ENCODE peak calls at places on chromosome 2, in six cellular contexts. One of them, this sample, is unnamed.
A peak's percentile ranks its signal among the peaks of the same experiment; 100 is the strongest.

GRCh38 chr2:73107211-73107926 is 5.4 kb downstream of the RAB11FIP5 start:
- DNase-seq in 8988T: no peak
- DNase-seq in GM12878: no peak
- DNase-seq in astrocyte: no peak
- DNase-seq in iris pigment epithelial cell: no peak
- DNase-seq in activated CD4-positive, alpha-beta T cell treated with anti-CD3 and anti-CD28 coated beads, Interleukin-2, amount 10 ng/mL, durations not matched to agents 7 days and 5 days: peak; percentile 17
- DNase-seq in this sample: peak; percentile 15

GRCh38 chr2:100321181-100321880 is 970 bp downstream of the LONRF2 start:
- DNase-seq in 8988T: peak; percentile 57
- DNase-seq in GM12878: no peak
- DNase-seq in astrocyte: peak; percentile 48
- DNase-seq in iris pigment epithelial cell: peak; percentile 36
- DNase-seq in activated CD4-positive, alpha-beta T cell treated with anti-CD3 and anti-CD28 coated beads, Interleukin-2, amount 10 ng/mL, durations not matched to agents 7 days and 5 days: no peak
- DNase-seq in this sample: no peak

GRCh38 chr2:44918095-44918775 is 23.3 kb upstream of the SIX3 start:
- DNase-seq in 8988T: no peak
- DNase-seq in GM12878: peak; percentile 15
- DNase-seq in astrocyte: peak; percentile 61
- DNase-seq in iris pigment epithelial cell: no peak
- DNase-seq in activated CD4-positive, alpha-beta T cell treated with anti-CD3 and anti-CD28 coated beads, Interleukin-2, amount 10 ng/mL, durations not matched to agents 7 days and 5 days: no peak
- DNase-seq in this sample: no peak

GRCh38 chr2:237149425-237149824 is 63.7 kb downstream of the COPS8 start:
- DNase-seq in 8988T: no peak
- DNase-seq in GM12878: no peak
- DNase-seq in astrocyte: peak; percentile 61
- DNase-seq in iris pigment epithelial cell: peak; percentile 28
- DNase-seq in activated CD4-positive, alpha-beta T cell treated with anti-CD3 and anti-CD28 coated beads, Interleukin-2, amount 10 ng/mL, durations not matched to agents 7 days and 5 days: no peak
- DNase-seq in this sample: no peak

GRCh38 chr2:3379339-3379646 is 201 bp upstream of the TRAPPC12 start:
- DNase-seq in 8988T: no peak
- DNase-seq in GM12878: no peak
- DNase-seq in astrocyte: no peak
- DNase-seq in iris pigment epithelial cell: no peak
- DNase-seq in activated CD4-positive, alpha-beta T cell treated with anti-CD3 and anti-CD28 coated beads, Interleukin-2, amount 10 ng/mL, durations not matched to agents 7 days and 5 days: no peak
- DNase-seq in this sample: no peak

GRCh38 chr2:183255406-183255805 is 131.2 kb downstream of the NUP35 start:
- DNase-seq in 8988T: no peak
- DNase-seq in GM12878: no peak
- DNase-seq in astrocyte: no peak
- DNase-seq in iris pigment epithelial cell: no peak
- DNase-seq in activated CD4-positive, alpha-beta T cell treated with anti-CD3 and anti-CD28 coated beads, Interleukin-2, amount 10 ng/mL, durations not matched to agents 7 days and 5 days: no peak
- DNase-seq in this sample: no peak

GRCh38 chr2:28252308-28252707 is 140.3 kb upstream of the FOSL2 start:
- DNase-seq in 8988T: no peak
- DNase-seq in GM12878: peak; percentile 46
- DNase-seq in astrocyte: no peak
- DNase-seq in iris pigment epithelial cell: no peak
- DNase-seq in activated CD4-positive, alpha-beta T cell treated with anti-CD3 and anti-CD28 coated beads, Interleukin-2, amount 10 ng/mL, durations not matched to agents 7 days and 5 days: peak; percentile 74
- DNase-seq in this sample: no peak

GRCh38 chr2:241190291-241190981 is 2.0 kb downstream of the ANO7 start:
- DNase-seq in 8988T: peak; percentile 55
- DNase-seq in GM12878: no peak
- DNase-seq in astrocyte: no peak
- DNase-seq in iris pigment epithelial cell: no peak
- DNase-seq in activated CD4-positive, alpha-beta T cell treated with anti-CD3 and anti-CD28 coated beads, Interleukin-2, amount 10 ng/mL, durations not matched to agents 7 days and 5 days: no peak
- DNase-seq in this sample: peak; percentile 31

GRCh38 chr2:111041398-111042202 is 79.1 kb upstream of the BCL2L11 start:
- DNase-seq in 8988T: no peak
- DNase-seq in GM12878: no peak
- DNase-seq in astrocyte: no peak
- DNase-seq in iris pigment epithelial cell: no peak
- DNase-seq in activated CD4-positive, alpha-beta T cell treated with anti-CD3 and anti-CD28 coated beads, Interleukin-2, amount 10 ng/mL, durations not matched to agents 7 days and 5 days: no peak
- DNase-seq in this sample: no peak

GRCh38 chr2:200862532-200863000 is 1.9 kb downstream of the CLK1 start:
- DNase-seq in 8988T: no peak
- DNase-seq in GM12878: peak; percentile 40
- DNase-seq in astrocyte: peak; percentile 82
- DNase-seq in iris pigment epithelial cell: peak; percentile 84
- DNase-seq in activated CD4-positive, alpha-beta T cell treated with anti-CD3 and anti-CD28 coated beads, Interleukin-2, amount 10 ng/mL, durations not matched to agents 7 days and 5 days: peak; percentile 75
- DNase-seq in this sample: peak; percentile 43

GRCh38 chr2:157480182-157480961 is 36.5 kb upstream of the CYTIP start:
- DNase-seq in 8988T: no peak
- DNase-seq in GM12878: no peak
- DNase-seq in astrocyte: no peak
- DNase-seq in iris pigment epithelial cell: peak; percentile 41
- DNase-seq in activated CD4-positive, alpha-beta T cell treated with anti-CD3 and anti-CD28 coated beads, Interleukin-2, amount 10 ng/mL, durations not matched to agents 7 days and 5 days: peak; percentile 45
- DNase-seq in this sample: no peak

GRCh38 chr2:20232837-20233207 is 7.9 kb upstream of the SDC1 start:
- DNase-seq in 8988T: no peak
- DNase-seq in GM12878: no peak
- DNase-seq in astrocyte: no peak
- DNase-seq in iris pigment epithelial cell: no peak
- DNase-seq in activated CD4-positive, alpha-beta T cell treated with anti-CD3 and anti-CD28 coated beads, Interleukin-2, amount 10 ng/mL, durations not matched to agents 7 days and 5 days: no peak
- DNase-seq in this sample: peak; percentile 29

GRCh38 chr2:64014628-64015027 is 4.6 kb downstream of the VPS54 start:
- DNase-seq in 8988T: no peak
- DNase-seq in GM12878: no peak
- DNase-seq in astrocyte: no peak
- DNase-seq in iris pigment epithelial cell: no peak
- DNase-seq in activated CD4-positive, alpha-beta T cell treated with anti-CD3 and anti-CD28 coated beads, Interleukin-2, amount 10 ng/mL, durations not matched to agents 7 days and 5 days: no peak
- DNase-seq in this sample: no peak

GRCh38 chr2:191866675-191867506 is 20.0 kb upstream of the CAVIN2 start:
- DNase-seq in 8988T: no peak
- DNase-seq in GM12878: no peak
- DNase-seq in astrocyte: peak; percentile 95
- DNase-seq in iris pigment epithelial cell: peak; percentile 83
- DNase-seq in activated CD4-positive, alpha-beta T cell treated with anti-CD3 and anti-CD28 coated beads, Interleukin-2, amount 10 ng/mL, durations not matched to agents 7 days and 5 days: no peak
- DNase-seq in this sample: no peak

GRCh38 chr2:11681722-11682589 is 12.0 kb upstream of the NTSR2 start:
- DNase-seq in 8988T: peak; percentile 96
- DNase-seq in GM12878: no peak
- DNase-seq in astrocyte: no peak
- DNase-seq in iris pigment epithelial cell: no peak
- DNase-seq in activated CD4-positive, alpha-beta T cell treated with anti-CD3 and anti-CD28 coated beads, Interleukin-2, amount 10 ng/mL, durations not matched to agents 7 days and 5 days: peak; percentile 62
- DNase-seq in this sample: peak; percentile 36

GRCh38 chr2:45028276-45028675 is 19.0 kb upstream of the SIX2 start:
- DNase-seq in 8988T: no peak
- DNase-seq in GM12878: no peak
- DNase-seq in astrocyte: peak; percentile 29
- DNase-seq in iris pigment epithelial cell: peak; percentile 54
- DNase-seq in activated CD4-positive, alpha-beta T cell treated with anti-CD3 and anti-CD28 coated beads, Interleukin-2, amount 10 ng/mL, durations not matched to agents 7 days and 5 days: no peak
- DNase-seq in this sample: no peak

GRCh38 chr2:42187886-42188285 is 18.7 kb downstream of the EML4 start:
- DNase-seq in 8988T: no peak
- DNase-seq in GM12878: no peak
- DNase-seq in astrocyte: no peak
- DNase-seq in iris pigment epithelial cell: no peak
- DNase-seq in activated CD4-positive, alpha-beta T cell treated with anti-CD3 and anti-CD28 coated beads, Interleukin-2, amount 10 ng/mL, durations not matched to agents 7 days and 5 days: no peak
- DNase-seq in this sample: no peak

GRCh38 chr2:9690252-9690651 is 59.5 kb upstream of the YWHAQ start:
- DNase-seq in 8988T: no peak
- DNase-seq in GM12878: no peak
- DNase-seq in astrocyte: peak; percentile 73
- DNase-seq in iris pigment epithelial cell: no peak
- DNase-seq in activated CD4-positive, alpha-beta T cell treated with anti-CD3 and anti-CD28 coated beads, Interleukin-2, amount 10 ng/mL, durations not matched to agents 7 days and 5 days: no peak
- DNase-seq in this sample: no peak

GRCh38 chr2:46334389-46335345 is 37.5 kb downstream of the EPAS1 start:
- DNase-seq in 8988T: no peak
- DNase-seq in GM12878: no peak
- DNase-seq in astrocyte: peak; percentile 97
- DNase-seq in iris pigment epithelial cell: peak; percentile 98
- DNase-seq in activated CD4-positive, alpha-beta T cell treated with anti-CD3 and anti-CD28 coated beads, Interleukin-2, amount 10 ng/mL, durations not matched to agents 7 days and 5 days: no peak
- DNase-seq in this sample: no peak

GRCh38 chr2:158013791-158014190 is 87.9 kb upstream of the UPP2 start:
- DNase-seq in 8988T: no peak
- DNase-seq in GM12878: no peak
- DNase-seq in astrocyte: no peak
- DNase-seq in iris pigment epithelial cell: peak; percentile 4
- DNase-seq in activated CD4-positive, alpha-beta T cell treated with anti-CD3 and anti-CD28 coated beads, Interleukin-2, amount 10 ng/mL, durations not matched to agents 7 days and 5 days: no peak
- DNase-seq in this sample: no peak

GRCh38 chr2:173555833-173556232 is 201.2 kb downstream of the CDCA7 start:
- DNase-seq in 8988T: no peak
- DNase-seq in GM12878: no peak
- DNase-seq in astrocyte: peak; percentile 22
- DNase-seq in iris pigment epithelial cell: peak; percentile 58
- DNase-seq in activated CD4-positive, alpha-beta T cell treated with anti-CD3 and anti-CD28 coated beads, Interleukin-2, amount 10 ng/mL, durations not matched to agents 7 days and 5 days: no peak
- DNase-seq in this sample: no peak